ENCODE peak calls at places on chromosomes 11 and 22, in four cellular contexts. Z, O, R and E are unnamed samples. For H3K9me3, the result is how much of the 10 kb centered on the place peaks cover.

GRCh38 chr22:49992921-49993648 is 19.5 kb downstream of the IL17REL start:
- DNase-seq in Z (peak), O (no peak), R (peak), E (peak)

GRCh38 chr11:71322192-71322735 is 69.9 kb upstream of the SHANK2 start:
- DNase-seq in Z (no peak), O (no peak), R (no peak), E (no peak)

GRCh38 chr11:95451682-95452081 is 220.7 kb upstream of the SESN3 start:
- DNase-seq in Z (no peak), O (no peak), R (no peak), E (no peak)

GRCh38 chr11:70084046-70084984 is 6.2 kb downstream of the ANO1 start:
- DNase-seq in Z (no peak), O (no peak), R (no peak), E (no peak)

GRCh38 chr22:41836551-41836950 is 3.6 kb downstream of the SREBF2 start:
- DNase-seq in Z (no peak), O (no peak), R (no peak), E (no peak)

GRCh38 chr22:42080287-42080686 is 787 bp downstream of the SMDT1 start:
- DNase-seq in Z (peak), O (no peak), R (peak), E (peak)

GRCh38 chr11:113546757-113547507 is 71.7 kb upstream of the DRD2 start:
- DNase-seq in Z (no peak), O (no peak), R (no peak), E (no peak)

GRCh38 chr11:71286701-71287643 is 34.6 kb upstream of the SHANK2 start:
- DNase-seq in Z (peak), O (no peak), R (peak), E (no peak)

GRCh38 chr11:62401356-62401755 is 17.5 kb upstream of the SCGB1A1 start:
- DNase-seq in Z (no peak), O (no peak), R (no peak), E (no peak)

GRCh38 chr11:13183826-13184196 is 93.8 kb upstream of the BMAL1 start:
- DNase-seq in Z (no peak), O (no peak), R (no peak), E (no peak)

GRCh38 chr11:72754544-72755155 is 2.4 kb upstream of the ARAP1 start:
- DNase-seq in Z (no peak), O (no peak), R (no peak), E (no peak)

GRCh38 chr11:116109228-116109627 is 605.0 kb upstream of the CADM1 start:
- DNase-seq in Z (no peak), O (peak), R (no peak), E (no peak)

GRCh38 chr11:72522186-72522585 is 87.9 kb upstream of the CLPB start:
- DNase-seq in Z (no peak), O (no peak), R (no peak), E (no peak)

GRCh38 chr11:122102426-122102825 is 13.6 kb downstream of the BLID start:
- DNase-seq in Z (no peak), O (no peak), R (no peak), E (no peak)

GRCh38 chr22:27213766-27214581 is 556.6 kb downstream of the MIAT start:
- DNase-seq in Z (peak), O (no peak), R (peak), E (peak)

GRCh38 chr22:36379593-36380361 is 8.0 kb downstream of the MYH9 start:
- DNase-seq in Z (peak), O (no peak), R (no peak), E (no peak)

GRCh38 chr11:75816561-75817239 is 1.7 kb downstream of the UVRAG start:
- DNase-seq in Z (no peak), O (no peak), R (no peak), E (no peak)

GRCh38 chr11:93655047-93655446 is 6.4 kb upstream of the CEP295 start:
- DNase-seq in Z (no peak), O (no peak), R (no peak), E (no peak)

GRCh38 chr22:38235240-38235850 is 33.6 kb downstream of the MAFF start:
- DNase-seq in Z (no peak), O (no peak), R (no peak), E (no peak)

GRCh38 chr11:80855975-80856524 is 1415.2 kb upstream of the TENM4 start:
- DNase-seq in Z (no peak), O (no peak), R (no peak), E (no peak)

GRCh38 chr11:697028-697491 is 1.4 kb downstream of the TMEM80 start:
- DNase-seq in Z (peak), O (no peak), R (no peak), E (no peak)

GRCh38 chr11:45610627-45611026 is 54.8 kb downstream of the CHST1 start:
- DNase-seq in Z (no peak), O (no peak), R (no peak), E (no peak)

GRCh38 chr11:62370743-62371440 is 33.6 kb downstream of the ASRGL1 start:
- DNase-seq in Z (peak), O (no peak), R (peak), E (no peak)

GRCh38 chr11:133520707-133521106 is 11.6 kb downstream of the OPCML start:
- DNase-seq in Z (peak), O (no peak), R (no peak), E (no peak)

GRCh38 chr11:73866095-73866579 is 10.5 kb downstream of the COA4 start:
- DNase-seq in Z (no peak), O (no peak), R (no peak), E (no peak)

GRCh38 chr11:46075168-46075567 is 46.1 kb downstream of the PHF21A start:
- DNase-seq in Z (peak), O (no peak), R (no peak), E (no peak)

GRCh38 chr11:65169164-65169641 is 830 bp upstream of the SPDYC start:
- DNase-seq in Z (no peak), O (no peak), R (no peak), E (no peak)

GRCh38 chr11:112465433-112466024 is 204.9 kb upstream of the PLET1 start:
- DNase-seq in Z (no peak), O (no peak), R (no peak), E (no peak)

GRCh38 chr11:116224889-116225200 is 547.9 kb downstream of the BUD13 start:
- DNase-seq in Z (no peak), O (no peak), R (no peak), E (no peak)

GRCh38 chr22:47568700-47569099 is 806.2 kb downstream of the TBC1D22A start:
- DNase-seq in Z (no peak), O (no peak), R (no peak), E (no peak)
- H3K9me3 ChIP-seq in Z (under half), O (under half), R (under half), E (under half)

GRCh38 chr11:66545701-66546367 is at the start of gene ZDHHC24:
- DNase-seq in Z (peak), O (peak), R (peak), E (peak)
- TF ChIP-seq POLR2A in Z (peak), O (peak), R (peak), E (no peak)

GRCh38 chr11:55342901-55343300 is at the start of gene OR4A16:
- DNase-seq in Z (no peak), O (no peak), R (no peak), E (no peak)
- H3K9me3 ChIP-seq in Z (under half), O (under half), R (under half), E (under half)

GRCh38 chr22:29936186-29936585 is 53.2 kb downstream of the MTMR3 start:
- DNase-seq in Z (no peak), O (no peak), R (no peak), E (no peak)
- TF ChIP-seq POLR2A in Z (no peak), O (no peak), R (no peak), E (no peak)